ENCODE peak calls at places on chromosomes 12 and 14, in six cellular contexts. One of them, this sample, is unnamed.

GRCh38 chr12:64907097-64907496 is 82.7 kb downstream of the TBC1D30 start:
- DNase-seq in GM12878: no peak
- DNase-seq in H1: no peak
- DNase-seq in HepG2: no peak
- DNase-seq in SK-N-SH: no peak
- DNase-seq in K562: no peak
- DNase-seq in this sample: no peak

GRCh38 chr12:49358548-49359141 is 8.6 kb upstream of the SPATS2 start:
- DNase-seq in GM12878: no peak
- DNase-seq in H1: peak; percentile 67
- DNase-seq in HepG2: peak; percentile 72
- DNase-seq in SK-N-SH: peak; percentile 74
- DNase-seq in K562: peak; percentile 75
- DNase-seq in this sample: peak; percentile 47

GRCh38 chr12:115404761-115405470 is 720.9 kb upstream of the TBX3 start:
- DNase-seq in GM12878: no peak
- DNase-seq in H1: no peak
- DNase-seq in HepG2: peak; percentile 43
- DNase-seq in SK-N-SH: no peak
- DNase-seq in K562: no peak
- DNase-seq in this sample: no peak

GRCh38 chr12:25186038-25186787 is 8.7 kb downstream of the DNAI7 start:
- DNase-seq in GM12878: peak; percentile 43
- DNase-seq in H1: no peak
- DNase-seq in HepG2: peak; percentile 43
- DNase-seq in SK-N-SH: no peak
- DNase-seq in K562: no peak
- DNase-seq in this sample: no peak

GRCh38 chr14:98708555-98708954 is 563.4 kb downstream of the BCL11B start:
- DNase-seq in GM12878: no peak
- DNase-seq in H1: no peak
- DNase-seq in HepG2: no peak
- DNase-seq in SK-N-SH: no peak
- DNase-seq in K562: no peak
- DNase-seq in this sample: no peak

GRCh38 chr14:64703393-64704144 is 655 bp upstream of the PLEKHG3 start:
- DNase-seq in GM12878: no peak
- DNase-seq in H1: no peak
- DNase-seq in HepG2: no peak
- DNase-seq in SK-N-SH: no peak
- DNase-seq in K562: no peak
- DNase-seq in this sample: no peak

GRCh38 chr12:80040075-80040738 is 59.1 kb upstream of the OTOGL start:
- DNase-seq in GM12878: no peak
- DNase-seq in H1: no peak
- DNase-seq in HepG2: no peak
- DNase-seq in SK-N-SH: no peak
- DNase-seq in K562: no peak
- DNase-seq in this sample: no peak

GRCh38 chr12:94148841-94149780 is 734 bp downstream of the PLXNC1 start:
- DNase-seq in GM12878: no peak
- DNase-seq in H1: peak; percentile 85
- DNase-seq in HepG2: no peak
- DNase-seq in SK-N-SH: peak; percentile 81
- DNase-seq in K562: no peak
- DNase-seq in this sample: peak; percentile 50

GRCh38 chr14:49306152-49306751 is 279.9 kb downstream of the RPS29 start:
- DNase-seq in GM12878: no peak
- DNase-seq in H1: no peak
- DNase-seq in HepG2: peak; percentile 3
- DNase-seq in SK-N-SH: peak; percentile 16
- DNase-seq in K562: peak; percentile 7
- DNase-seq in this sample: no peak

GRCh38 chr14:56310643-56311042 is 192.4 kb downstream of the PELI2 start:
- DNase-seq in GM12878: no peak
- DNase-seq in H1: no peak
- DNase-seq in HepG2: no peak
- DNase-seq in SK-N-SH: no peak
- DNase-seq in K562: no peak
- DNase-seq in this sample: no peak

GRCh38 chr12:98422359-98422758 is 93.0 kb upstream of the TMPO start:
- DNase-seq in GM12878: no peak
- DNase-seq in H1: no peak
- DNase-seq in HepG2: no peak
- DNase-seq in SK-N-SH: no peak
- DNase-seq in K562: no peak
- DNase-seq in this sample: no peak

GRCh38 chr14:106850913-106851825 is 1324.8 kb downstream of the TMEM121 start:
- DNase-seq in GM12878: no peak
- DNase-seq in H1: no peak
- DNase-seq in HepG2: no peak
- DNase-seq in SK-N-SH: no peak
- DNase-seq in K562: no peak
- DNase-seq in this sample: no peak

GRCh38 chr14:91693342-91693741 is 38.5 kb downstream of the CATSPERB start:
- DNase-seq in GM12878: no peak
- DNase-seq in H1: no peak
- DNase-seq in HepG2: peak; percentile 6
- DNase-seq in SK-N-SH: no peak
- DNase-seq in K562: no peak
- DNase-seq in this sample: no peak

GRCh38 chr12:100995201-100995600 is 200.6 kb downstream of the ANO4 start:
- DNase-seq in GM12878: no peak
- DNase-seq in H1: no peak
- DNase-seq in HepG2: no peak
- DNase-seq in SK-N-SH: no peak
- DNase-seq in K562: no peak
- DNase-seq in this sample: no peak

GRCh38 chr14:100688598-100689499 is 37.8 kb upstream of the DLK1 start:
- DNase-seq in GM12878: no peak
- DNase-seq in H1: no peak
- DNase-seq in HepG2: no peak
- DNase-seq in SK-N-SH: no peak
- DNase-seq in K562: no peak
- DNase-seq in this sample: no peak

GRCh38 chr12:1162083-1162760 is 171.2 kb downstream of the ERC1 start:
- DNase-seq in GM12878: no peak
- DNase-seq in H1: no peak
- DNase-seq in HepG2: no peak
- DNase-seq in SK-N-SH: peak; percentile 50
- DNase-seq in K562: no peak
- DNase-seq in this sample: no peak

GRCh38 chr12:69254046-69254445 is 14.7 kb downstream of the CPSF6 start:
- DNase-seq in GM12878: peak; percentile 51
- DNase-seq in H1: no peak
- DNase-seq in HepG2: peak; percentile 55
- DNase-seq in SK-N-SH: peak; percentile 42
- DNase-seq in K562: peak; percentile 31
- DNase-seq in this sample: peak; percentile 42

GRCh38 chr12:110568752-110569151 is 14.4 kb downstream of the PPTC7 start:
- DNase-seq in GM12878: no peak
- DNase-seq in H1: no peak
- DNase-seq in HepG2: no peak
- DNase-seq in SK-N-SH: no peak
- DNase-seq in K562: no peak
- DNase-seq in this sample: no peak

GRCh38 chr12:89708793-89709156 is at the start of gene ATP2B1:
- DNase-seq in GM12878: peak; percentile 51
- DNase-seq in H1: peak; percentile 82
- DNase-seq in HepG2: peak; percentile 55
- DNase-seq in SK-N-SH: peak; percentile 91
- DNase-seq in K562: peak; percentile 88
- DNase-seq in this sample: peak; percentile 83

GRCh38 chr12:130583317-130583716 is 132.8 kb downstream of the RIMBP2 start:
- DNase-seq in GM12878: no peak
- DNase-seq in H1: no peak
- DNase-seq in HepG2: no peak
- DNase-seq in SK-N-SH: no peak
- DNase-seq in K562: no peak
- DNase-seq in this sample: no peak

GRCh38 chr12:65460076-65460475 is 181.6 kb downstream of the MSRB3 start:
- DNase-seq in GM12878: no peak
- DNase-seq in H1: peak; percentile 45
- DNase-seq in HepG2: no peak
- DNase-seq in SK-N-SH: no peak
- DNase-seq in K562: no peak
- DNase-seq in this sample: no peak

GRCh38 chr12:121983546-121984205 is 38.0 kb upstream of the BCL7A start:
- DNase-seq in GM12878: no peak
- DNase-seq in H1: no peak
- DNase-seq in HepG2: no peak
- DNase-seq in SK-N-SH: no peak
- DNase-seq in K562: no peak
- DNase-seq in this sample: no peak
- TF ChIP-seq GABPA in GM12878: no peak
- TF ChIP-seq GABPA in H1: no peak
- TF ChIP-seq GABPA in HepG2: no peak
- TF ChIP-seq GABPA in SK-N-SH: no peak
- TF ChIP-seq GABPA in K562: no peak
- TF ChIP-seq GABPA in this sample: no peak

GRCh38 chr14:32701475-32701874 is 237.2 kb upstream of the NPAS3 start:
- DNase-seq in GM12878: no peak
- DNase-seq in H1: no peak
- DNase-seq in HepG2: no peak
- DNase-seq in SK-N-SH: no peak
- DNase-seq in K562: no peak
- DNase-seq in this sample: no peak

GRCh38 chr14:32706672-32707071 is 232.0 kb upstream of the NPAS3 start:
- DNase-seq in GM12878: no peak
- DNase-seq in H1: no peak
- DNase-seq in HepG2: no peak
- DNase-seq in SK-N-SH: no peak
- DNase-seq in K562: no peak
- DNase-seq in this sample: no peak

GRCh38 chr14:32702088-32702487 is 236.6 kb upstream of the NPAS3 start:
- DNase-seq in GM12878: no peak
- DNase-seq in H1: no peak
- DNase-seq in HepG2: no peak
- DNase-seq in SK-N-SH: no peak
- DNase-seq in K562: no peak
- DNase-seq in this sample: no peak

GRCh38 chr14:32702571-32702970 is 236.1 kb upstream of the NPAS3 start:
- DNase-seq in GM12878: no peak
- DNase-seq in H1: no peak
- DNase-seq in HepG2: no peak
- DNase-seq in SK-N-SH: no peak
- DNase-seq in K562: no peak
- DNase-seq in this sample: no peak

DNA sequence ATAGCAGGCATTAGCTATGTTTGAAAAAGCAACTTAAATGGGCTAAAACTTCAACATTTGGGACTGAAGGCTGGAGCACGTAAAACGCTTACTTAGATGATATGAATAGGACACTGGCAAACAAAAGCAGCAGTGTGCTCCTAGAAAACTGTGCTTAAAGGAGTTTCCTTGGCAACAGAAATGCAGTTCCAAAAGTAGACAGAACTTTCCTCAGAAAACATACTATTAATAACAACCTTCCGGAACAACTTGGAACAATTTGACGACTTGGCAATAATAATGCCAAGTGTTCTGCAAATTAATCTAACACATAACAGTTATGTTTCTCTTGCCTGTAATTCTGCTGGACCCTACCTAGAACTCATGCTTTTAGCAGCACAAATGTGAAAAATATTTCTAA is 235.4 kb upstream of the NPAS3 start:
- DNase-seq in GM12878: no peak
- DNase-seq in H1: no peak
- DNase-seq in HepG2: no peak
- DNase-seq in SK-N-SH: no peak
- DNase-seq in K562: no peak
- DNase-seq in this sample: no peak
- TF ChIP-seq GABPA in GM12878: no peak
- TF ChIP-seq GABPA in H1: no peak
- TF ChIP-seq GABPA in HepG2: no peak
- TF ChIP-seq GABPA in SK-N-SH: no peak
- TF ChIP-seq GABPA in K562: no peak
- TF ChIP-seq GABPA in this sample: no peak

GRCh38 chr12:91423336-91424050 is 240.9 kb upstream of the DCN start:
- DNase-seq in GM12878: no peak
- DNase-seq in H1: no peak
- DNase-seq in HepG2: no peak
- DNase-seq in SK-N-SH: no peak
- DNase-seq in K562: no peak
- DNase-seq in this sample: no peak

GRCh38 chr12:91419809-91420208 is 237.2 kb upstream of the DCN start:
- DNase-seq in GM12878: no peak
- DNase-seq in H1: no peak
- DNase-seq in HepG2: no peak
- DNase-seq in SK-N-SH: no peak
- DNase-seq in K562: no peak
- DNase-seq in this sample: no peak

GRCh38 chr12:91422107-91422506 is 239.5 kb upstream of the DCN start:
- DNase-seq in GM12878: no peak
- DNase-seq in H1: no peak
- DNase-seq in HepG2: no peak
- DNase-seq in SK-N-SH: no peak
- DNase-seq in K562: no peak
- DNase-seq in this sample: no peak

GRCh38 chr12:91424506-91424905 is 241.9 kb upstream of the DCN start:
- DNase-seq in GM12878: no peak
- DNase-seq in H1: no peak
- DNase-seq in HepG2: no peak
- DNase-seq in SK-N-SH: no peak
- DNase-seq in K562: no peak
- DNase-seq in this sample: no peak

DNA sequence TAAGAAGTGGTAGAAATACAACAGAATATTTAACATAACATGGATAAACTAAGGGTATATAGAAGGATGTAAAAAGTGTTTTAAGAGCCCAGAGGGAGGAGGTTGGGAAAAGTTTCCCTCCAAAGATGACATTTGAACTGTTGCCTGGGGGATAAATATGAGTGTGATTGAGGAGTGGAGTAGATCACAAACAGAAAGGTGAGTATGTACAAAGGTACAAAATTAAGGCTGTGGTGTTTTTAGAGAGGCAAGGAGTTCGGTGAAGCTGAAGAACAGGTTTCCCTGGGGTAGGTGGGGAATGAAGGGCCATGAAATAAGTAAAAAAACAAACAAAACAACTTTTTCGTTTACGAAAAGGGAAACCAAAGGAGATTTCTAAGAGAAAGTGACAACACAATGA is 240.2 kb upstream of the DCN start:
- DNase-seq in GM12878: no peak
- DNase-seq in H1: no peak
- DNase-seq in HepG2: no peak
- DNase-seq in SK-N-SH: no peak
- DNase-seq in K562: no peak
- DNase-seq in this sample: no peak
- TF ChIP-seq GABPA in GM12878: no peak
- TF ChIP-seq GABPA in H1: no peak
- TF ChIP-seq GABPA in HepG2: no peak
- TF ChIP-seq GABPA in SK-N-SH: no peak
- TF ChIP-seq GABPA in K562: no peak
- TF ChIP-seq GABPA in this sample: no peak

DNA sequence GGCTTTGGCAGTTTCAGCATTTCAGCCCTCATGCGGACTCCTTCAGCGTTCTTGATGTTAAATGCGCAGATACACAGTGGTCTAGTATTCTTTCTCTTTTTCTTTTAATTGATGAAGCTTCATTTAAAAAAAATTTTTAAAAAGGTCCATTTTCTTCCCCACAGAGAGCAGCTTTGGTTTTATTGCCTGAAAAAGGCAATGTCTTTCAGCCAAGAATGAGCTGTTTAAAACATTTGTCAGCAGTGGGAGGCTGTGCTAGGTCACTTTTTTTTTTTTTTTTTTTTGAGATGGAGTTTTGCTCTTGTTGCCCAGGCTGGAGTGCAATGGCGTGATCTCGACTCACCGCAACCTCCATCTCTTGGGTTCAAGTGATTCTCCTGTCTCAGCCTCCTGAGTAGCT is 13.5 kb downstream of the KMT5A start:
- DNase-seq in GM12878: no peak
- DNase-seq in H1: no peak
- DNase-seq in HepG2: no peak
- DNase-seq in SK-N-SH: no peak
- DNase-seq in K562: no peak
- DNase-seq in this sample: no peak
- TF ChIP-seq GABPA in GM12878: no peak
- TF ChIP-seq GABPA in H1: no peak
- TF ChIP-seq GABPA in HepG2: no peak
- TF ChIP-seq GABPA in SK-N-SH: no peak
- TF ChIP-seq GABPA in K562: no peak
- TF ChIP-seq GABPA in this sample: no peak

This sample was measured in HL-60.